ENCODE peak calls at places on chromosomes 11 and 22, in five cellular contexts. A is H1, H is A549, W is HepG2, U is K562. T is an unnamed sample.
A peak's percentile ranks its signal among the peaks of the same experiment; 100 is the strongest.

GRCh38 chr11:15580056-15580774 is 465.5 kb downstream of the INSC start:
- DNase-seq in A (no peak), U (peak; percentile 58), W (no peak), H (no peak), T (no peak)

GRCh38 chr22:20777420-20778177 is 3.7 kb downstream of the SERPIND1 start:
- DNase-seq in A (no peak), W (peak; percentile 99), U (peak; percentile 99), H (peak; percentile 85), T (no peak)

GRCh38 chr11:88292156-88292844 is 45.2 kb downstream of the CTSC start:
- DNase-seq in W (peak; percentile 6), U (no peak), A (no peak), H (peak; percentile 31), T (peak; percentile 12)

GRCh38 chr11:117547911-117548310 is 220.3 kb downstream of the CEP164 start:
- DNase-seq in A (no peak), W (no peak), H (no peak), U (no peak), T (no peak)

GRCh38 chr22:16959345-16959930 is 48.6 kb downstream of the GAB4 start:
- DNase-seq in A (no peak), W (no peak), U (peak; percentile 9), H (no peak), T (no peak)

GRCh38 chr22:19972251-19972650 is 30.6 kb upstream of the TXNRD2 start:
- DNase-seq in U (no peak), W (no peak), H (no peak), A (no peak), T (no peak)

GRCh38 chr22:21082248-21082647 is 36.5 kb downstream of the LRRC74B start:
- DNase-seq in U (no peak), W (no peak), A (no peak), H (no peak), T (no peak)

GRCh38 chr11:130227373-130227772 is 67.8 kb downstream of the ST14 start:
- DNase-seq in U (no peak), H (no peak), A (no peak), W (no peak), T (no peak)

GRCh38 chr11:66981976-66982578 is 7.0 kb downstream of the C11orf86 start:
- DNase-seq in U (peak; percentile 74), H (peak; percentile 91), A (no peak), W (peak; percentile 69), T (peak; percentile 78)

GRCh38 chr22:42270178-42270511 is 308 bp downstream of the TCF20 start:
- DNase-seq in U (peak; percentile 81), H (peak; percentile 22), W (no peak), A (no peak), T (no peak)

GRCh38 chr11:72925656-72926055 is 111.4 kb downstream of the ATG16L2 start:
- DNase-seq in W (no peak), A (no peak), H (no peak), U (no peak), T (no peak)

GRCh38 chr11:10796191-10796590 is 12.5 kb downstream of the EIF4G2 start:
- DNase-seq in H (no peak), W (no peak), U (no peak), A (no peak), T (no peak)

GRCh38 chr11:23991140-23991539 is 505.7 kb upstream of the LUZP2 start:
- DNase-seq in U (no peak), W (no peak), A (no peak), H (no peak), T (no peak)

GRCh38 chr22:45962756-45963155 is 14.2 kb downstream of the WNT7B start:
- DNase-seq in H (no peak), U (no peak), W (no peak), A (no peak), T (no peak)

GRCh38 chr11:61294717-61295595 is at the start of gene VWCE:
- DNase-seq in H (peak; percentile 50), A (peak; percentile 53), U (no peak), W (peak; percentile 76), T (peak; percentile 89)

GRCh38 chr22:45476814-45477213 is 25.9 kb upstream of the FBLN1 start:
- DNase-seq in A (no peak), U (no peak), H (no peak), W (peak; percentile 39), T (no peak)

GRCh38 chr11:66333896-66334604 is 2.2 kb downstream of the RIN1 start:
- DNase-seq in H (no peak), A (no peak), U (peak; percentile 10), W (no peak), T (peak; percentile 16)

GRCh38 chr11:96156379-96156722 is 186.6 kb downstream of the MAML2 start:
- DNase-seq in W (no peak), H (no peak), U (no peak), A (no peak), T (no peak)

GRCh38 chr11:67465190-67465522 is 3.9 kb downstream of the TMEM134 start:
- DNase-seq in U (no peak), A (no peak), H (peak; percentile 65), W (peak; percentile 30), T (no peak)

GRCh38 chr11:96019271-96019670 is 95.4 kb upstream of the MTMR2 start:
- DNase-seq in U (no peak), A (no peak), W (no peak), H (no peak), T (no peak)

GRCh38 chr11:111829185-111829968 is 42.0 kb downstream of the ALG9 start:
- DNase-seq in W (no peak), U (no peak), H (no peak), A (no peak), T (no peak)

GRCh38 chr11:122808494-122808893 is 29.8 kb upstream of the CRTAM start:
- DNase-seq in U (no peak), H (no peak), W (no peak), A (no peak), T (no peak)

GRCh38 chr22:46292727-46293126 is 3.9 kb upstream of the GTSE1 start:
- DNase-seq in U (no peak), W (no peak), A (no peak), H (no peak), T (no peak)

GRCh38 chr11:71933141-71933933 is 4.5 kb downstream of the RNF121 start:
- DNase-seq in H (no peak), W (no peak), A (no peak), U (no peak), T (no peak)

GRCh38 chr22:46673677-46674236 is 53.6 kb downstream of the GRAMD4 start:
- DNase-seq in U (no peak), H (no peak), A (no peak), W (no peak), T (no peak)

GRCh38 chr11:92552942-92553341 is 328.3 kb downstream of the FAT3 start:
- DNase-seq in H (peak; percentile 4), W (peak; percentile 2), U (no peak), A (no peak), T (no peak)

GRCh38 chr11:63667993-63668392 is 3.2 kb downstream of the ATL3 start:
- DNase-seq in W (no peak), A (no peak), H (peak; percentile 80), U (no peak), T (no peak)

GRCh38 chr22:37218771-37219411 is 6.6 kb upstream of the SSTR3 start:
- DNase-seq in W (no peak), H (no peak), A (no peak), U (no peak), T (no peak)

GRCh38 chr11:94549166-94549565 is 5.4 kb downstream of the FUT4 start:
- DNase-seq in W (no peak), A (no peak), H (no peak), U (no peak), T (no peak)

GRCh38 chr22:21068681-21069276 is 23.0 kb downstream of the LRRC74B start:
- DNase-seq in H (no peak), U (no peak), W (no peak), A (no peak), T (no peak)

DNA sequence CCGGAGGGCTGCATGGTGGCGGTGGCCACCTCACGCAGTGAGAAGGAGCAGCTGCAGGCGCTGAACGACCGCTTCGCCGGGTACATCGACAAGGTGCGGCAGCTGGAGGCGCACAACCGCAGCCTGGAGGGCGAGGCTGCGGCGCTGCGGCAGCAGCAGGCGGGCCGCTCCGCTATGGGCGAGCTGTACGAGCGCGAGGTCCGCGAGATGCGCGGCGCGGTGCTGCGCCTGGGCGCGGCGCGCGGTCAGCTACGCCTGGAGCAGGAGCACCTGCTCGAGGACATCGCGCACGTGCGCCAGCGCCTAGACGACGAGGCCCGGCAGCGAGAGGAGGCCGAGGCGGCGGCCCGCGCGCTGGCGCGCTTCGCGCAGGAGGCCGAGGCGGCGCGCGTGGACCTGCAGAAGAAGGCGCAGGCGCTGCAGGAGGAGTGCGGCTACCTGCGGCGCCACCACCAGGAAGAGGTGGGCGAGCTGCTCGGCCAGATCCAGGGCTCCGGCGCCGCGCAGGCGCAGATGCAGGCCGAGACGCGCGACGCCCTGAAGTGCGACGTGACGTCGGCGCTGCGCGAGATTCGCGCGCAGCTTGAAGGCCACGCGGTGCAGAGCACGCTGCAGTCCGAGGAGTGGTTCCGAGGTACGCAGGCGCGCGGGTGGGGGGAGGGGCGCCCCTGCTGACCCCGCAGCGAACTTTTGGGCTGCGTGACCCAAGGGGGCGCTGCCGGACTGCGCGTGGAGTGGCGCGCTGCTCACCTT is 670 bp downstream of the NEFH start:
- DNase-seq in U (peak; percentile 85), A (no peak), H (no peak), W (no peak), T (peak; percentile 96)
- TF ChIP-seq USF2 in U (peak; percentile 39), A (no peak), H (no peak), W (no peak), T (no peak)

DNA sequence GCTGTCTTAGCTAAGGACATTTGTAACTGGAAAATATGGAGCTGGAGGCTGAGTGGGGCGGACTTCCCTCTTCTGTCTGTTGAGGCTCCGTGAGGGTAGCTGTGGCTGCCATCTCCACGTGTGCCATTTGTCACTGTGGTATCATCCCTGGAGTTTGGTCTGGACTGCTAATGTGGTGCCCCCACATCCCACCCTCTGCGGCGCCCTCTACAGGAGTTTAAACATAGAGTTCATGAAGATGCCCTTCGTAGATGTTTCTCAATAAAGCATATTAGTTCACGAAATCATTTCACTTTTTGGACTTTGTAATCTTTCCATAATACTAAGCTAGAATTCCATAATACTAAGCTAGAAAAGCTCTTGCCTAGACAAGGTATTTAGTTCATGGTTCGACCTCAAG is 52.4 kb downstream of the TECTA start:
- DNase-seq in A (no peak), U (no peak), H (no peak), W (no peak), T (peak; percentile 21)
- TF ChIP-seq EP300 in A (no peak), U (no peak), H (no peak), W (no peak), T (no peak)

DNA sequence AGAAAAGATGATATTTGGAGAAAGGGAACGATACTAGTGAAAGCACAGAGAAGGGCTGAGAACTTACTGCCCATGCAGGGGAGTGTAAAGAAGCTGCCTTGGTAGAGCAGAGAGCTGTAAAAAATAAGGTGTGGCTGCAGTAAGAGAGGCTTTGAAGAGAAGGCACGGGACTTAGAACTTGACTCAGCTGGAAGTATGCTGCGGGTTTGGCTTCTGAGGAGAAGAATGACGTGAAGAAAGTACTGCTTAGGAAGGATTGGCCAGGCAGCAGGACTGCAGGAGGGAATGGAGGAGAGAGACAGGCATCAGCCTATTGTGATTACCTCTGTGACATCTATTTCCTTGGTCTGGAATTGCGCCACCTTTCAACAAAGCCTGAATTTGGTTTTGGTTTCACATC is 22.4 kb downstream of the PRRG4 start:
- DNase-seq in W (no peak), U (no peak), H (peak; percentile 45), A (no peak), T (no peak)
- TF ChIP-seq USF2 in W (no peak), U (no peak), H (no peak), A (no peak), T (no peak)

DNA sequence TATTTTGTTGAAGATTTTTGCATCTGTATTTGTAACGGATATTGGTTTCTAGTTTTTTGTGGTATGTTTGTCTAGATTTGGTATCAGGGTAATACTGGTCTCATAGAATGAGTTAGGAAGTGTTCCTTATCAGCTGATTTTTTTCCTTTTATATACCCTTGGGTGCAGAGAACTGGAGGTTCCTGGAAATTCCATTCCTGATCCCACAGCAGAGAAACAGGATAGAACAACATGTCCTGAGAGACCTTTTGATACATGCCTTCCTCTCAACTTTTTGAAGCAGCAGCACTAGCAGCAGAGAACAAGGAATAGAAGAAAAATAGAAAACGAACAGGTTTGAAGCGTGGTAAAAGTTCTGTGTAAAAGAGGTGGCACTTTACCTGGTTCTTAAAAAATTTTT is 36.8 kb downstream of the BIRC2 start:
- DNase-seq in W (no peak), H (no peak), A (no peak), U (no peak), T (no peak)
- TF ChIP-seq EP300 in W (no peak), H (no peak), A (no peak), U (no peak), T (no peak)

T was measured in SK-N-SH.